ENCODE peak calls at places on chromosomes 4 and X, in eight cellular contexts. F, U, R, M, I, S, A and E are unnamed samples.

GRCh38 chrX:54492340-54492739 is 3.7 kb downstream of the FGD1 start:
- DNase-seq in F (no peak), U (peak), R (no peak), M (no peak), I (peak), S (peak), A (no peak), E (no peak)

GRCh38 chrX:14344172-14344940 is 185.0 kb upstream of the GLRA2 start:
- DNase-seq in F (no peak), U (no peak), R (no peak), M (no peak), I (no peak), S (no peak), A (no peak), E (no peak)

GRCh38 chr4:4455199-4455865 is 68.4 kb downstream of the NSG1 start:
- DNase-seq in F (no peak), U (peak), R (no peak), M (no peak), I (no peak), S (no peak), A (no peak), E (no peak)

GRCh38 chr4:111453216-111453615 is 692.0 kb upstream of the FAM241A start:
- DNase-seq in F (no peak), U (no peak), R (no peak), M (no peak), I (peak), S (no peak), A (no peak), E (no peak)

GRCh38 chr4:84966382-84967291 is at the start of gene WDFY3:
- DNase-seq in F (peak), U (peak), R (peak), M (peak), I (peak), S (peak), A (peak), E (peak)

GRCh38 chr4:99414401-99414800 is 20.7 kb downstream of the ADH7 start:
- DNase-seq in F (no peak), U (peak), R (no peak), M (no peak), I (no peak), S (no peak), A (no peak), E (no peak)

GRCh38 chrX:96436105-96436504 is 248.5 kb upstream of the DIAPH2 start:
- DNase-seq in F (no peak), U (peak), R (no peak), M (no peak), I (peak), S (peak), A (peak), E (no peak)

GRCh38 chr4:53151489-53151788 is 214.4 kb downstream of the SCFD2 start:
- DNase-seq in F (no peak), U (no peak), R (no peak), M (no peak), I (no peak), S (no peak), A (no peak), E (no peak)

GRCh38 chrX:96563663-96564062 is 121.0 kb upstream of the DIAPH2 start:
- DNase-seq in F (no peak), U (peak), R (no peak), M (no peak), I (peak), S (no peak), A (peak), E (no peak)

GRCh38 chr4:2934077-2934812 is 29.0 kb downstream of the NOP14 start:
- DNase-seq in F (peak), U (peak), R (peak), M (peak), I (peak), S (peak), A (no peak), E (no peak)

GRCh38 chr4:7831330-7831729 is 108.3 kb downstream of the AFAP1 start:
- DNase-seq in F (no peak), U (peak), R (no peak), M (no peak), I (peak), S (peak), A (no peak), E (peak)

GRCh38 chr4:41360214-41360910 is 103.6 kb downstream of the UCHL1 start:
- DNase-seq in F (peak), U (peak), R (peak), M (peak), I (peak), S (no peak), A (no peak), E (no peak)

GRCh38 chr4:27055226-27055760 is 194.7 kb downstream of the STIM2 start:
- DNase-seq in F (no peak), U (no peak), R (no peak), M (no peak), I (no peak), S (no peak), A (no peak), E (no peak)

DNA sequence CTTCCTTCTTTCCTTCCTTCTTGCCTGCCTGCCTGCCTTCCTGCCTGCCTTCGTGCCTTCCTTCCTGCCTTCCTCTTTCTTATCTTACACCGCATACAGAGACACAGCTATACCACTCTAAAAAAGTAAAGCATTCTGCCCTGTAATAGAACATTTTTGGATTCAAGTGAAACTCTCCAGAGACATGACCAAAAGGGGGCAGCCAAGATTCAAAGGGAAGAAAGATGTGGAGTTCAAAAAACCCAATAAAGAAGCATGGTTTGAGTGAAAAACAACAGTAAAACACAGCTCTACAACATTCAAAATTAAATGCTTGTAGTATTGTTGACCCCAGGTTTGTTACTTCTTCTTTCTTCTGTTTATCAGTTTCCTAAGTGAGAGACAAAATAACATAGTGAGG is 914.9 kb upstream of the PCDH7 start:
- DNase-seq in F (no peak), U (no peak), R (peak), M (no peak), I (no peak), S (no peak), A (no peak), E (no peak)
- TF ChIP-seq CTCF in F (no peak), U (no peak), R (peak), M (no peak), I (no peak), S (peak), A (peak), E (no peak)

GRCh38 chr4:80266902-80267380 is 477 bp downstream of the FGF5 start:
- DNase-seq in F (no peak), U (peak), R (no peak), M (no peak), I (peak), S (peak), A (no peak), E (no peak)
- H3K4me3 ChIP-seq in F (peak), U (peak), R (peak), M (no peak), I (peak), S (peak), A (peak), E (peak)

GRCh38 chr4:20698382-20698781 is 1.9 kb upstream of the PACRGL start:
- DNase-seq in F (no peak), U (peak), R (no peak), M (no peak), I (peak), S (no peak), A (no peak), E (no peak)
- TF ChIP-seq CTCF in F (no peak), U (no peak), R (no peak), M (no peak), I (peak), S (no peak), A (no peak), E (no peak)

DNA sequence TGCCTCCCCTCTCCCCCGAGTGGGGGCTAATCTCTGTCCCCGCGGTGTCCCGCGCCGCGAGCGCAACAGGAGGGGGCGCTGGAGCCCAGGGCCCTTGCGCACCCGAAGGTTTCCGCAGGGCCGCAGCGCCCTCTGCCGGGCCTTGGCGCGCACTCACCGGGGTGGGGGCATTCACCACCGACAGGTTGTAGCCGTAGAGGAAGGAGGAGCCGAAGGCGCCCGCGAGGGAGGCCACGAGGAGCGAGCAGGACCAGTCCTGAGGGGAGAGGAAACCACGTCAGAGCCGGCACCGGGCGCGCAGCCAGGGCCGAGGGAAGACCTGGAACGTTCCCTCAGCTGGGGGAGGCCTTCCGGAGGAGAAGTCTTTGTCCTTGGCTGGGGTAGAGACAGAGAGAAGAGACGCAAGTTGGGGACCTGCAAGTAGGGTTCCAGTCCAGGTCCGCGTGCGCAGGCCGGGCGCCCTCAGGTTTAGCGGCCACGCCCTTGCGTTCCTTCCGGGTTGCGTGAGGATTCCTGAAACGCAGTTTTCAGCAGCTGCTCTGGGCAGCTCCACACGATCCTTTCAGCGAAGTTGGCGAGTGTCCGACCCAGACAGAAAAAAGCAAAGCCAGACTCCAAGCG is 2.4 kb downstream of the SLC2A9 start:
- DNase-seq in F (peak), U (peak), R (peak), M (peak), I (peak), S (peak), A (peak), E (peak)
- H3K4me3 ChIP-seq in F (peak), U (peak), R (peak), M (no peak), I (peak), S (peak), A (peak), E (peak)